ENCODE peak calls at places on chromosome 6, in seven cellular contexts. H is HFF-Myc; B is HFFc6; G is GM12865; O is mesothelial cell of epicardium; M is brain microvascular endothelial cell; T is activated CD8-positive, alpha-beta T cell treated with anti-CD3 and anti-CD28 coated beads for 36 hours. A is an unnamed sample.

GRCh38 chr6:112879920-112880413 is 532.8 kb downstream of the RFPL4B start:
- DNase-seq in T (peak), M (no peak), B (no peak), O (no peak), H (no peak), G (peak), A (no peak)

GRCh38 chr6:79607000-79607399 is 24.1 kb upstream of the SH3BGRL2 start:
- DNase-seq in M (no peak), G (no peak), O (no peak), T (no peak), H (no peak), B (no peak), A (no peak)

GRCh38 chr6:3195695-3196497 is 31.6 kb downstream of the TUBB2B start:
- DNase-seq in B (no peak), O (no peak), H (no peak), G (no peak), T (peak), M (no peak), A (no peak)

GRCh38 chr6:127148511-127148910 is 30.0 kb downstream of the RSPO3 start:
- DNase-seq in G (no peak), B (no peak), H (no peak), O (no peak), T (no peak), M (no peak), A (no peak)

GRCh38 chr6:108260126-108260808 is 573 bp downstream of the SNX3 start:
- DNase-seq in O (peak), T (peak), B (peak), G (peak), M (peak), H (peak), A (peak)

GRCh38 chr6:43838276-43839036 is 68.4 kb downstream of the VEGFA start:
- DNase-seq in H (no peak), T (peak), M (peak), B (peak), O (no peak), G (peak), A (peak)

GRCh38 chr6:154887051-154887450 is 108.1 kb upstream of the TIAM2 start:
- DNase-seq in T (no peak), H (no peak), B (no peak), G (no peak), M (no peak), O (no peak), A (no peak)

GRCh38 chr6:84282566-84282965 is 55.1 kb upstream of the CEP162 start:
- DNase-seq in G (no peak), T (no peak), O (no peak), B (no peak), H (peak), M (no peak), A (no peak)

GRCh38 chr6:116847234-116847633 is 18.4 kb upstream of the GPRC6A start:
- DNase-seq in M (no peak), B (peak), O (no peak), G (peak), T (no peak), H (peak), A (no peak)

GRCh38 chr6:39901670-39902069 is 32.6 kb downstream of the MOCS1 start:
- DNase-seq in H (no peak), B (no peak), O (no peak), G (no peak), M (no peak), T (no peak), A (no peak)

GRCh38 chr6:90233994-90234393 is 62.6 kb downstream of the BACH2 start:
- DNase-seq in G (no peak), H (no peak), T (peak), O (no peak), M (no peak), B (no peak), A (no peak)

GRCh38 chr6:148407372-148407771 is 64.7 kb downstream of the SASH1 start:
- DNase-seq in O (no peak), G (no peak), B (peak), H (peak), T (no peak), M (peak), A (no peak)

GRCh38 chr6:150087336-150087735 is 18.4 kb upstream of the ULBP3 start:
- DNase-seq in T (no peak), G (no peak), H (no peak), M (no peak), O (no peak), B (no peak), A (no peak)

GRCh38 chr6:16747232-16748027 is 13.8 kb downstream of the ATXN1 start:
- DNase-seq in M (no peak), G (no peak), B (peak), T (no peak), H (no peak), O (no peak), A (no peak)

GRCh38 chr6:8269856-8270454 is 165.4 kb downstream of the SLC35B3 start:
- DNase-seq in M (no peak), B (no peak), H (no peak), O (no peak), T (no peak), G (no peak), A (no peak)

GRCh38 chr6:21001736-21002135 is 467.5 kb downstream of the CDKAL1 start:
- DNase-seq in H (no peak), B (no peak), T (no peak), O (no peak), G (no peak), M (no peak), A (no peak)

GRCh38 chr6:132354517-132355167 is 46.6 kb downstream of the MOXD1 start:
- DNase-seq in T (peak), M (peak), H (peak), O (no peak), G (peak), B (no peak), A (peak)

GRCh38 chr6:80179691-80180090 is 73.2 kb downstream of the BCKDHB start:
- DNase-seq in O (no peak), G (no peak), T (peak), H (no peak), B (no peak), M (no peak), A (no peak)

GRCh38 chr6:89637960-89638319 is 607 bp downstream of the LYRM2 start:
- DNase-seq in T (no peak), M (peak), O (no peak), H (no peak), B (no peak), G (no peak), A (no peak)

GRCh38 chr6:166446567-166447065 is 63.9 kb upstream of the MPC1 start:
- DNase-seq in H (no peak), T (no peak), O (no peak), G (no peak), M (no peak), B (no peak), A (no peak)

GRCh38 chr6:134741193-134741521 is 208.7 kb downstream of the ALDH8A1 start:
- DNase-seq in B (no peak), T (no peak), H (no peak), O (no peak), M (no peak), G (peak), A (no peak)

GRCh38 chr6:4607793-4608192 is 168.4 kb upstream of the CDYL start:
- DNase-seq in H (no peak), O (no peak), B (no peak), M (no peak), T (no peak), G (peak), A (no peak)

GRCh38 chr6:84902354-84902928 is 138.0 kb upstream of the TBX18 start:
- DNase-seq in O (no peak), B (no peak), M (no peak), H (no peak), T (no peak), G (no peak), A (no peak)

GRCh38 chr6:160055813-160056212 is 65.8 kb upstream of the SLC22A1 start:
- DNase-seq in T (no peak), B (no peak), G (no peak), H (no peak), M (no peak), O (no peak), A (no peak)

GRCh38 chr6:900716-901605 is 208.0 kb upstream of the EXOC2 start:
- DNase-seq in G (no peak), T (no peak), H (no peak), B (no peak), M (no peak), O (no peak), A (no peak)

GRCh38 chr6:52077180-52077884 is 10.1 kb downstream of the PKHD1 start:
- DNase-seq in B (no peak), G (no peak), O (no peak), T (no peak), H (no peak), M (no peak), A (no peak)

GRCh38 chr6:30565772-30566171 is 5.5 kb upstream of the ABCF1 start:
- DNase-seq in B (no peak), T (no peak), O (no peak), M (no peak), G (no peak), H (no peak), A (no peak)

GRCh38 chr6:37323568-37323967 is 30.2 kb upstream of the RNF8 start:
- DNase-seq in H (no peak), G (no peak), T (no peak), O (no peak), M (no peak), B (no peak), A (no peak)

GRCh38 chr6:90411292-90411781 is 114.7 kb upstream of the BACH2 start:
- DNase-seq in T (peak), H (no peak), M (no peak), B (no peak), O (no peak), G (peak), A (no peak)

GRCh38 chr6:140044626-140045025 is 670.2 kb upstream of the CITED2 start:
- DNase-seq in T (no peak), H (no peak), M (no peak), B (no peak), G (no peak), O (no peak), A (no peak)

GRCh38 chr6:135162678-135163439 is 18.2 kb upstream of the MYB start:
- DNase-seq in M (no peak), H (no peak), G (peak), O (no peak), B (peak), T (peak), A (no peak)

GRCh38 chr6:105192707-105193465 is 13.1 kb upstream of the POPDC3 start:
- DNase-seq in H (no peak), T (no peak), O (no peak), G (no peak), M (no peak), B (peak), A (no peak)

GRCh38 chr6:40845588-40845987 is 193.4 kb downstream of the UNC5CL start:
- DNase-seq in H (no peak), G (peak), O (no peak), M (peak), B (peak), T (peak), A (no peak)

GRCh38 chr6:86943819-86944407 is 6.6 kb downstream of the HTR1E start:
- DNase-seq in B (no peak), M (no peak), O (no peak), T (no peak), G (no peak), H (no peak), A (no peak)

GRCh38 chr6:29589423-29590048 is 4.6 kb downstream of the OR2H2 start:
- DNase-seq in B (peak), O (no peak), M (peak), H (peak), T (peak), G (peak), A (no peak)

GRCh38 chr6:71034578-71034977 is 77.7 kb upstream of the B3GAT2 start:
- DNase-seq in M (no peak), B (no peak), O (no peak), G (no peak), H (no peak), T (no peak), A (no peak)
- TF ChIP-seq CTCF in M (no peak), B (no peak), O (no peak), G (no peak), H (no peak), T (no peak), A (no peak)

GRCh38 chr6:13846841-13847240 is 32.5 kb upstream of the MCUR1 start:
- DNase-seq in O (no peak), G (no peak), M (no peak), H (no peak), T (no peak), B (no peak), A (no peak)
- TF ChIP-seq CTCF in O (no peak), G (no peak), M (peak), H (peak), T (no peak), B (no peak), A (no peak)

GRCh38 chr6:92737983-92738382 is 681.4 kb downstream of the EPHA7 start:
- DNase-seq in H (no peak), T (no peak), B (no peak), G (no peak), O (no peak), M (no peak), A (no peak)
- TF ChIP-seq CTCF in H (no peak), T (no peak), B (no peak), G (no peak), O (no peak), M (no peak), A (no peak)

GRCh38 chr6:118650500-118651281 is 700 bp downstream of the CEP85L start:
- DNase-seq in M (peak), H (no peak), G (peak), T (peak), O (peak), B (peak), A (peak)
- TF ChIP-seq CTCF in M (peak), H (no peak), G (no peak), T (no peak), O (no peak), B (peak), A (no peak)

GRCh38 chr6:7087491-7087979 is 20.2 kb upstream of the RREB1 start:
- DNase-seq in O (no peak), H (no peak), G (peak), B (no peak), M (no peak), T (peak), A (no peak)

GRCh38 chr6:7088076-7088742 is 19.6 kb upstream of the RREB1 start:
- DNase-seq in B (no peak), H (no peak), G (no peak), T (peak), O (no peak), M (no peak), A (no peak)

GRCh38 chr6:7086488-7086887 is 21.3 kb upstream of the RREB1 start:
- DNase-seq in B (no peak), G (peak), T (peak), H (no peak), M (no peak), O (no peak), A (peak)

GRCh38 chr6:7085911-7086310 is 21.9 kb upstream of the RREB1 start:
- DNase-seq in O (peak), G (peak), B (peak), M (no peak), T (peak), H (no peak), A (peak)

GRCh38 chr6:7087066-7087465 is 20.7 kb upstream of the RREB1 start:
- DNase-seq in O (no peak), B (peak), H (no peak), G (no peak), T (no peak), M (no peak), A (no peak)
- TF ChIP-seq CTCF in O (no peak), B (no peak), H (no peak), G (peak), T (no peak), M (no peak), A (no peak)

GRCh38 chr6:54697423-54697822 is 149.1 kb upstream of the FAM83B start:
- DNase-seq in H (peak), M (no peak), G (peak), O (no peak), T (no peak), B (no peak), A (no peak)
- TF ChIP-seq CTCF in H (peak), M (peak), G (no peak), O (no peak), T (no peak), B (peak), A (no peak)

DNA sequence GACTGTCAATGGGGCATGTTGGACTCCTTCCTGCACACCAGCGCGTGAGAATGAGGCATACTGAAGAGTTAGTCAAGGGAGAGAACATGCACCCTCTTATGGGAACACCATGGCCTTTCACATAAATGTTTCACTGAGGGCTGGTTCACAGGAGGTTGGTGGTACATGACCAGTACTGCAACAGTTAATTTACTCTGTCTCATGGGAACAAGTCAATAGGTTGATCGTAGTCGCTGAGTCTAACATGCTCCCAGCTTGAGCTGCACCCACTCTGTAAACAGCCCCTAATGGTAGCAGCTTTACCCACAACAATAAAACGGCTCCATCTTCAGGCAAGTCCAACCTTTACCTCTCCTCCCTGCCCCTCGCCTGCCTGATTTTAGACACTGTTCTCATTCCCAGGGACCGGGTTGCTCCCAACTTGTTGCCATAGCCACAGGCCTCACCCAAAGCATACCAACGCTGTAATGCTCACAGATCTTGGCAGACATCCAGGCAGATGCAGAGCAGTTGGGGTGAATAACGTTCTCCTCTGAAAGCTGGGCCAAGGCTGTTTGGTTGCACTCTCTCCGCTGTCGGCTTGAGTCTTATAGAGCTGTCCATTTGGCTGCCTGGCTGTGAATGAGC is 111.3 kb downstream of the LY86 start:
- DNase-seq in O (peak), G (no peak), B (peak), H (peak), M (peak), T (no peak), A (peak)
- TF ChIP-seq CTCF in O (no peak), G (no peak), B (peak), H (no peak), M (no peak), T (no peak), A (no peak)

DNA sequence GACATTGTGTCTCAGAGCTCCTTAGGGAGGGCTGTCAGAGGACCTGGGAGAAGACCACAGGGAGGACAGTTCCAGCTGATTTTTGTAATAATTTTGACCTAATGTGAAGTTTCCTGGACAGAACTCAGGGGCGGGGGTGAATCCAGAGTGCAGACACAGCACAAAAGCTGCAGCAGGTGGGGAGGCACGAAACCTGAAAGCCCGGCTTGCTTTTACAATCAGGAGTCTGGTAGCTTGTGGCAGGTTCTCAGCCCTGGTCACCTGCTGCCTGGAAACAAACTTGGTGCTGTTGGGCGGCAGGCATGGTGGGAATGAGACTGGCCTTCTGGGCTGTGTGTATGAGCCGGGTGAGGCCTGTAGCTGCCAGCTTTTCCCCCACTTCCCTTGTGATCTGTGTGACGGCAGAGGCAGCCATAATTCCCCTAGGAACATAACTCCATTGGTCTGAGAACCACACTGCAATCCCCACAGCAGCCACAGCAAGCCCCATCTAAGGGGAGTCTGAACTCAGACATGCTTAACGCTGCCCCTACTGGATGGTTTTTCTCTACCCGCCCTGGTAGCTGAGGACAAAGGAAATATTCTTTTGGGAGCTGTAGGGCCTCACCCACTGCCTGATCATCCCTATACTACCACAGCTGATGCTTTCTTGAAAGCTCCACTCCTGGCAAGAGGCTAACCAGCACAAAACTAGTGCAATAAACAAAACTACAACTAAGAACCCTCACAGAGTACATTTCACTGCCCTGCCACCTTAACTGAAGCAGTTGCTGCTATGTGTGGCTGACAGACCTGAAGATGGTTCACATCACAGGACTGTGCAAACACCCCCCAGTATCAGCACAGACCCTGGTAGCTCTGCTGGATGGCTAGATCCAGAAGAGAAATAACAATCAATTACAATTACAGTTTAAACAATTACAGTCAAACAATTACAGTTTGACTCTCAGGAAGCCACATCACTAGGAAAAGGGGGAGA is 1055.1 kb upstream of the GJE1 start:
- DNase-seq in G (peak), B (no peak), O (no peak), H (peak), M (peak), T (peak), A (no peak)
- TF ChIP-seq CTCF in G (peak), B (peak), O (no peak), H (peak), M (peak), T (no peak), A (no peak)

DNA sequence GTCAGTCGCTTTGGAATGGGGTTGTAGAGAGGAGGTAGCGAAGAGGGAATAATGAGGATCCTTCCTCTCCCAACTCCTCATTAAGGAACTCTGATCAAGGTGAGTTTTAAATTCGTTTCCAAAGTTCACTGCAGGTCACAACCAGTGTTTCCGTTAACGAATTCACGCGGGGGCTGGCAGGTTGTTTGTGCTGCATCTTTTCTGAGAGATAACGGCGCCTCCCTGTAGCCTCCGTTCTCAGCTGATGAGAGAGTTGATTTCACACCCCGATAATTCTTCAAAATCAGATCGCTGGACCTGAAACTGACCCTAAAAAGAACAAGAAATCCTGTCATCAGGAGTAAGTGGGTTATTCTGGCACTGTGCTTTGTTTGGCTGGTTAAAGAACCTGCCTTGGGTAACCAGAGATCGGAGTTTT is 33.2 kb upstream of the BTN3A2 start:
- DNase-seq in O (no peak), G (peak), H (no peak), M (no peak), B (no peak), T (peak), A (no peak)
- TF ChIP-seq CTCF in O (no peak), G (no peak), H (no peak), M (no peak), B (no peak), T (no peak), A (no peak)